ENCODE peak calls at places on chromosome 20, in eight cellular contexts. S is progenitor cell of endocrine pancreas, Z is astrocyte of the cerebellum, R is left ventricle myocardium inferior, A is choroid plexus epithelial cell, G is WTC11, E is cardiac muscle cell, J is GM06990. L is an unnamed sample.

GRCh38 chr20:36297656-36298055 is 8.5 kb upstream of the DLGAP4 start:
- DNase-seq in S (no peak), Z (no peak), R (no peak), A (no peak), G (no peak), E (no peak), J (no peak), L (no peak)

GRCh38 chr20:7022597-7022996 is 255.1 kb downstream of the BMP2 start:
- DNase-seq in S (no peak), Z (no peak), R (no peak), A (no peak), G (no peak), E (no peak), J (no peak), L (no peak)

GRCh38 chr20:19995220-19995863 is 21.8 kb upstream of the NAA20 start:
- DNase-seq in S (no peak), Z (no peak), R (no peak), A (peak), G (no peak), E (peak), J (no peak), L (no peak)

GRCh38 chr20:3323398-3323797 is 84.1 kb downstream of the DNAAF9 start:
- DNase-seq in S (no peak), Z (no peak), R (no peak), A (no peak), G (no peak), E (peak), J (no peak), L (no peak)

GRCh38 chr20:61664741-61665320 is 400.9 kb downstream of the TAF4 start:
- DNase-seq in S (no peak), Z (no peak), R (no peak), A (peak), G (no peak), E (no peak), J (no peak), L (no peak)

GRCh38 chr20:1537731-1538058 is 19.8 kb downstream of the SIRPD start:
- DNase-seq in S (no peak), Z (no peak), R (peak), A (no peak), G (no peak), E (no peak), J (peak), L (no peak)

GRCh38 chr20:47535088-47535487 is 33.4 kb downstream of the NCOA3 start:
- DNase-seq in S (no peak), Z (no peak), R (no peak), A (no peak), G (peak), E (no peak), J (no peak), L (no peak)

GRCh38 chr20:768426-768978 is at the start of gene SLC52A3:
- DNase-seq in S (peak), Z (no peak), R (peak), A (no peak), G (peak), E (no peak), J (no peak), L (no peak)

GRCh38 chr20:4924032-4924431 is 77.3 kb downstream of the SLC23A2 start:
- DNase-seq in S (no peak), Z (no peak), R (no peak), A (no peak), G (no peak), E (no peak), J (no peak), L (no peak)

GRCh38 chr20:38963745-38964144 is 1.6 kb downstream of the DHX35 start:
- DNase-seq in S (no peak), Z (no peak), R (no peak), A (no peak), G (no peak), E (no peak), J (no peak), L (no peak)

GRCh38 chr20:539848-540247 is 3.7 kb downstream of the CSNK2A1 start:
- DNase-seq in S (no peak), Z (no peak), R (no peak), A (peak), G (no peak), E (peak), J (no peak), L (no peak)

GRCh38 chr20:19692685-19693119 is 65.4 kb upstream of the RIN2 start:
- DNase-seq in S (peak), Z (peak), R (peak), A (peak), G (peak), E (peak), J (peak), L (peak)

DNA sequence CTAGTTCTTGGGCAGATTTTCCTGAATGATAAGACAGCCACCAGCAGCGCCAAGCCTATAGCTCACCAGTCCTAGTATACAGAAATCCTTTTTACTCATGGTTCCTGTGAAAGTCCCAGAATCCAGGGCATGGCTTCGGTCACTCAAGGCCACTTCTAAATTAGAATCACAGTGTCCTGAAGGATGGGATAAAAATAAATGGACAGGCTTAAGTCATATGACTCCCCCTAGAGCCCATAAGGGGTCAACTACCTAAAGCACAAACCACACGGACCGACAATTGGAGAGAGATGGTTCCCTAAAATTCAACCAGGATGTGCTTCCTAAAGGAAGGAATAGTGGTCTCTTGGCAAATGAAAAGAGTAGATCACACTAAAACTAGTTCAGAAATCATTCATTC is 404.1 kb upstream of the PLCB4 start:
- DNase-seq in S (no peak), Z (no peak), R (no peak), A (no peak), G (no peak), E (no peak), J (no peak), L (no peak)
- TF ChIP-seq CTCF in S (no peak), Z (peak), R (peak), A (no peak), G (no peak), E (no peak), J (peak), L (no peak)

GRCh38 chr20:53829086-53829703 is 235.6 kb upstream of the ZNF217 start:
- DNase-seq in S (no peak), Z (peak), R (no peak), A (peak), G (no peak), E (peak), J (no peak), L (no peak)

GRCh38 chr20:53829706-53830521 is 236.3 kb upstream of the ZNF217 start:
- DNase-seq in S (no peak), Z (no peak), R (no peak), A (peak), G (no peak), E (peak), J (peak), L (no peak)

GRCh38 chr20:53827996-53828672 is 234.5 kb upstream of the ZNF217 start:
- DNase-seq in S (no peak), Z (peak), R (no peak), A (peak), G (no peak), E (peak), J (no peak), L (no peak)

GRCh38 chr20:53827292-53827995 is 233.8 kb upstream of the ZNF217 start:
- DNase-seq in S (no peak), Z (no peak), R (no peak), A (no peak), G (no peak), E (no peak), J (no peak), L (no peak)

GRCh38 chr20:53828673-53829085 is 235.0 kb upstream of the ZNF217 start:
- DNase-seq in S (no peak), Z (peak), R (no peak), A (peak), G (no peak), E (peak), J (no peak), L (no peak)
- TF ChIP-seq CTCF in S (no peak), Z (no peak), R (no peak), A (peak), G (no peak), E (no peak), J (no peak), L (no peak)

GRCh38 chr20:45971675-45972499 is at the start of gene ZNF335:
- DNase-seq in S (peak), Z (peak), R (peak), A (peak), G (peak), E (peak), J (peak), L (peak)
- TF ChIP-seq CTCF in S (peak), Z (no peak), R (peak), A (peak), G (no peak), E (peak), J (no peak), L (peak)

GRCh38 chr20:50050660-50051308 is 62.2 kb downstream of the UBE2V1 start:
- DNase-seq in S (no peak), Z (no peak), R (no peak), A (no peak), G (no peak), E (no peak), J (no peak), L (no peak)
- TF ChIP-seq CTCF in S (no peak), Z (no peak), R (no peak), A (no peak), G (no peak), E (no peak), J (no peak), L (no peak)

DNA sequence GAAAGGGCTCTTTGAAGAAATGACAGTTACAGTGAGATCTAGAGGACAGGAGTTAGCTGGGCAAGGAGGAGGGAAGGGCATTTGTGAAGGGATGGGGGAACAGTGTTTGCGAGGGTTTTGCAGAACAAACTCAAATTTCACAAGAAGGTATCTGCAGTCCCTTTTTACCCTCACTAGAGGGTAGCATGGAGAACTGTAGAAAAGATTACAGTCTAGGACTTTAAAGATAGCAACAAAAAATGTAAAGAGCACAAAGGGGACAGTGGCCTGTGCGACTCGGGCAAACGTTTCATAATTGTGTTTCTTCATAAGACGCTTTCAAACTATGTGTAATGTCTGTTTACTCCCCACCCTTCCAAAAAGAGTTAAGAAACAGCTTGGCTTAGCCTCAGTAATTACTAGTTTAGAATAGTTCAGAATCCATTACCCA is 21.2 kb upstream of the ASXL1 start:
- DNase-seq in S (no peak), Z (no peak), R (no peak), A (peak), G (no peak), E (peak), J (no peak), L (no peak)
- TF ChIP-seq CTCF in S (peak), Z (peak), R (peak), A (peak), G (no peak), E (peak), J (peak), L (no peak)

GRCh38 chr20:58851221-58851968 is 693 bp upstream of the GNAS-AS1 start:
- DNase-seq in S (no peak), Z (no peak), R (no peak), A (no peak), G (peak), E (peak), J (peak), L (no peak)

GRCh38 chr20:58851969-58852458 is 502 bp upstream of the GNAS start:
- DNase-seq in S (no peak), Z (no peak), R (no peak), A (no peak), G (no peak), E (no peak), J (peak), L (no peak)

GRCh38 chr20:58852559-58853271 is at the start of gene GNAS:
- DNase-seq in S (peak), Z (peak), R (peak), A (peak), G (peak), E (peak), J (peak), L (no peak)

GRCh38 chr20:58853466-58853865 is 950 bp downstream of the GNAS start:
- DNase-seq in S (no peak), Z (no peak), R (no peak), A (no peak), G (no peak), E (no peak), J (no peak), L (no peak)

GRCh38 chr20:58850693-58851174 is at the start of gene GNAS-AS1:
- DNase-seq in S (peak), Z (peak), R (peak), A (peak), G (peak), E (peak), J (peak), L (peak)
- TF ChIP-seq CTCF in S (no peak), Z (no peak), R (no peak), A (no peak), G (no peak), E (no peak), J (peak), L (no peak)

GRCh38 chr20:8454137-8454712 is 322.2 kb downstream of the PLCB1 start:
- DNase-seq in S (no peak), Z (peak), R (no peak), A (peak), G (no peak), E (peak), J (no peak), L (no peak)
- TF ChIP-seq CTCF in S (peak), Z (peak), R (peak), A (peak), G (peak), E (peak), J (peak), L (no peak)

DNA sequence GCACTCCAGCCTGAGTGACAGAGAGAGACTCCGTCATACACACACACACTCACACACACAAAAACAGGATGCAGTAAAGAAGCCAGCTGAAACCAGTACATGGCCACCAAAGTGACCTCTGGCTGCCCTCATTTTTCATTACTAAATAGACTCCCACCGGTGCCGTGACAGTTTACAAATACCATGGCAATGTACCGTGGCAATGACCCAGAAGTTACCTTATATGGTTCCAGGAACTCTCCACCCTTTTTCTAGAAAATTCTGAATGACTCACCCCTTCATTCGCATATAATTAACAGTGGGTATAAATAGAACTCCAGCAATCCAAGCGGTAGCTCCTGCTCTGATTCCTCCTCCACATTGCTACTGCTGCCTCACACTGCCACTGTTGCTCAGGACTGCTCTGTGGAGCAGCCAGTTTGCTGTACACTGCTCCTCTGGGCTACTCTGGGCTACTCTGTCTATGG is 57.7 kb downstream of the SNX5 start:
- DNase-seq in S (no peak), Z (peak), R (peak), A (peak), G (no peak), E (peak), J (no peak), L (no peak)
- TF ChIP-seq CTCF in S (no peak), Z (peak), R (no peak), A (peak), G (no peak), E (peak), J (no peak), L (no peak)

GRCh38 chr20:49448917-49449316 is 33.6 kb downstream of the KCNB1 start:
- DNase-seq in S (no peak), Z (no peak), R (no peak), A (no peak), G (peak), E (no peak), J (no peak), L (no peak)
- TF ChIP-seq CTCF in S (no peak), Z (no peak), R (no peak), A (no peak), G (no peak), E (no peak), J (no peak), L (no peak)

L was measured in omental fat pad.